ENCODE peak calls at places on chromosomes 3 and 15, in nine cellular contexts. W, U, T, B, L, M, R, X and I are unnamed samples.

GRCh38 chr3:41592753-41593152 is 369.1 kb downstream of the ULK4 start:
- DNase-seq in W (no peak), U (no peak), T (no peak), B (no peak), L (no peak), M (no peak), R (no peak), X (no peak), I (no peak)

GRCh38 chr15:33960160-33960559 is 8.1 kb upstream of the CHRM5 start:
- DNase-seq in W (no peak), U (no peak), T (no peak), B (no peak), L (no peak), M (no peak), R (no peak), X (no peak), I (no peak)

GRCh38 chr3:136955813-136956212 is 2.0 kb upstream of the IL20RB start:
- DNase-seq in W (no peak), U (no peak), T (no peak), B (no peak), L (peak), M (peak), R (no peak), X (no peak), I (no peak)

GRCh38 chr15:80036067-80036466 is 23.4 kb upstream of the ZFAND6 start:
- DNase-seq in W (no peak), U (no peak), T (no peak), B (no peak), L (no peak), M (no peak), R (no peak), X (no peak), I (no peak)

GRCh38 chr15:68428431-68428940 is 3.5 kb downstream of the ITGA11 start:
- DNase-seq in W (no peak), U (no peak), T (no peak), B (no peak), L (no peak), M (no peak), R (no peak), X (no peak), I (no peak)

GRCh38 chr15:97729270-97729669 is 231.2 kb upstream of the ARRDC4 start:
- DNase-seq in W (no peak), U (no peak), T (no peak), B (no peak), L (no peak), M (no peak), R (no peak), X (no peak), I (no peak)

GRCh38 chr15:58260911-58261267 is 122.7 kb downstream of the AQP9 start:
- DNase-seq in W (no peak), U (no peak), T (no peak), B (no peak), L (no peak), M (peak), R (peak), X (no peak), I (peak)

GRCh38 chr3:39415983-39416382 is 9.5 kb downstream of the RPSA start:
- DNase-seq in W (no peak), U (no peak), T (no peak), B (no peak), L (peak), M (peak), R (no peak), X (no peak), I (no peak)